ENCODE peak calls at places on chromosomes 2 and 18, in four cellular contexts. M is K562, A is lung, Q is chondrocyte. S is an unnamed sample.

GRCh38 chr2:150486539-150487484 is 655 bp downstream of the RND3 start:
- DNase-seq in M (no peak), Q (no peak), A (peak), S (peak)

GRCh38 chr2:40450066-40450841 is 1.6 kb downstream of the SLC8A1 start:
- DNase-seq in Q (no peak), A (no peak), M (no peak), S (no peak)

GRCh38 chr2:222835142-222835822 is 25.6 kb upstream of the ACSL3 start:
- DNase-seq in M (no peak), A (no peak), Q (no peak), S (no peak)

GRCh38 chr2:228841877-228842276 is 429.2 kb downstream of the PID1 start:
- DNase-seq in M (no peak), A (no peak), Q (no peak), S (no peak)

GRCh38 chr18:68397241-68398035 is 317.5 kb downstream of the TMX3 start:
- DNase-seq in Q (no peak), M (no peak), A (no peak), S (no peak)

GRCh38 chr2:32688511-32688910 is 60.7 kb downstream of the TTC27 start:
- DNase-seq in Q (no peak), M (no peak), A (no peak), S (no peak)

GRCh38 chr18:72674710-72675109 is 130.6 kb upstream of the CBLN2 start:
- DNase-seq in Q (no peak), A (no peak), M (no peak), S (no peak)

GRCh38 chr18:66553824-66554223 is 50.1 kb downstream of the CDH19 start:
- DNase-seq in Q (no peak), M (no peak), A (no peak), S (no peak)

GRCh38 chr2:38187416-38188127 is 111.6 kb upstream of the CYP1B1 start:
- DNase-seq in M (no peak), A (peak), Q (no peak), S (no peak)

GRCh38 chr2:42189235-42189566 is 20.0 kb downstream of the EML4 start:
- DNase-seq in Q (no peak), A (no peak), M (no peak), S (no peak)

GRCh38 chr2:54519841-54520459 is 63.8 kb downstream of the SPTBN1 start:
- DNase-seq in M (no peak), Q (no peak), A (no peak), S (no peak)

GRCh38 chr2:54522624-54523281 is 66.6 kb downstream of the SPTBN1 start:
- DNase-seq in Q (no peak), M (peak), A (peak), S (no peak)

GRCh38 chr2:54518430-54518829 is 62.3 kb downstream of the SPTBN1 start:
- DNase-seq in M (no peak), A (no peak), Q (no peak), S (no peak)

GRCh38 chr2:54523336-54523959 is 67.3 kb downstream of the SPTBN1 start:
- DNase-seq in M (no peak), Q (no peak), A (no peak), S (no peak)

DNA sequence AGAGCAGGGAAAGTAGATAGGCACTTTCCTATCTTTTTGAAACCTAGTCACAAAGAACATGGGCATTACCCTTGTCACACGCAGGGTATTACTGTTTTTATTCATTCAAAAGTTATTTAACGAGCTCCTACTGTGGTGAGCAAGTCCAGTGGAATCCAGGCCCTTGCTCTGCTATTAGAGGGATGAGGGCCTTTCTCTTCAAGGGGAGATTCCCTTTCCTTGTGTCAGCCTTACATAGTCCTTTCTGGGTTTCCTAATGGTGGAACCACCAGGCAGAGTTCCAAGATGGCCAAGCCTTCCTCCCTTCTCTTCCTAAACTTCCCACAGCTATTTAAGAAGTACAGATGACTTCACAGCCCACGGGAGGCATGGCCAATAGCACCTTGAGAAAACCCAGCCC is 64.6 kb downstream of the SPTBN1 start:
- DNase-seq in M (no peak), Q (no peak), A (no peak), S (no peak)
- TF ChIP-seq CTCF in M (no peak), Q (no peak), A (no peak), S (no peak)

GRCh38 chr2:287471-287885 is 413 bp downstream of the ALKAL2 start:
- DNase-seq in Q (no peak), M (no peak), A (no peak), S (peak)

GRCh38 chr2:289362-290089 is 1.6 kb upstream of the ALKAL2 start:
- DNase-seq in M (peak), A (no peak), Q (no peak), S (peak)

GRCh38 chr2:288002-288742 is at the start of gene ALKAL2:
- DNase-seq in Q (no peak), A (no peak), M (no peak), S (no peak)

GRCh38 chr2:288743-289361 is 961 bp upstream of the ALKAL2 start:
- DNase-seq in M (no peak), Q (no peak), A (no peak), S (no peak)

GRCh38 chr2:290090-290722 is 2.3 kb upstream of the ALKAL2 start:
- DNase-seq in M (peak), A (peak), Q (no peak), S (no peak)
- TF ChIP-seq CTCF in M (peak), A (peak), Q (peak), S (no peak)

GRCh38 chr2:16321872-16322271 is 343.8 kb downstream of the CYRIA start:
- DNase-seq in A (no peak), M (peak), Q (no peak), S (no peak)
- TF ChIP-seq CTCF in A (no peak), M (no peak), Q (no peak), S (no peak)

GRCh38 chr2:112869258-112869842 is 32.8 kb upstream of the IL1B start:
- DNase-seq in M (peak), Q (no peak), A (peak), S (peak)

GRCh38 chr2:112867701-112868631 is 31.4 kb upstream of the IL1B start:
- DNase-seq in M (no peak), A (no peak), Q (no peak), S (no peak)

GRCh38 chr2:112870851-112871830 is 34.6 kb upstream of the IL1B start:
- DNase-seq in A (no peak), Q (no peak), M (no peak), S (no peak)

GRCh38 chr2:112864072-112864471 is 27.5 kb upstream of the IL1B start:
- DNase-seq in M (no peak), Q (no peak), A (no peak), S (no peak)

GRCh38 chr2:112866128-112866835 is 29.7 kb upstream of the IL1B start:
- DNase-seq in A (no peak), M (no peak), Q (no peak), S (no peak)
- TF ChIP-seq CTCF in A (no peak), M (no peak), Q (no peak), S (no peak)

DNA sequence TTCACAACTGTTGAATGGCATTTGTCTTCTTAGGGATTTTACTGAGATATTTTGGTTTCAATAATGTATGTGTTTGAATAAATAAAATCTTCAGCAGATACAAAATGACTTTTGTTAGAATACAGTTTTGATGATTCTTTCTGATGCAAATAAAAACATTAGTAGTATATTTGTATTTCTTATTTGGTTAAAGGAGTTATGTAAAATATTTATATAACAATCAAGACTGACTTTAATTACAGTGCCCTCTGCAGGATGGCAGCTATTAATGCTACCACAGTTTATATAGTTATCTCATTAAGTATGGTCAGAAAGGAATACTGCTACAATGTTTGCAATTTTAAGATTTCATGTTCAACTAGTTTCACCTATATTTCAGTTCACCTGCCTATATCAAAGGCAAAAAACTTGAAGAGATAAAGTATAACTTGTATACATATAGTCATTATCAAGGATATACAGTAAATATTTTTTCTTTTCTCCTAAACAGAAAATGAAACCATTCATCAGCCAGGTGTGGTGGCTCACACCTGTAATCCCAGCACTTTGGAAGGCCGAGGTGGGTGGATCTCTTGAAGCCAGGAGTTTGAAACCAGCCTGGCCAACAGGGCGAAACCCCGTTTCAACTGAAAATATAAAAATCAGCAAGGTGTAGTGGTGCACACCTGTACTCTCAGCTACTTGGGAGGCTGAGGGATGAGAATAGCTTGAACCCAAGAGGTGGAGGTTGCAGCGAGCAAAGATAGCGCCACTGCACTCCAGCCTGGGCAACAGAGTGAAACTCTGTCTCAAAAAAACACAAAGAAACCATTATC is 19.8 kb downstream of the ARL5A start:
- DNase-seq in A (no peak), Q (no peak), M (no peak), S (no peak)
- TF ChIP-seq CTCF in A (peak), Q (peak), M (no peak), S (peak)

DNA sequence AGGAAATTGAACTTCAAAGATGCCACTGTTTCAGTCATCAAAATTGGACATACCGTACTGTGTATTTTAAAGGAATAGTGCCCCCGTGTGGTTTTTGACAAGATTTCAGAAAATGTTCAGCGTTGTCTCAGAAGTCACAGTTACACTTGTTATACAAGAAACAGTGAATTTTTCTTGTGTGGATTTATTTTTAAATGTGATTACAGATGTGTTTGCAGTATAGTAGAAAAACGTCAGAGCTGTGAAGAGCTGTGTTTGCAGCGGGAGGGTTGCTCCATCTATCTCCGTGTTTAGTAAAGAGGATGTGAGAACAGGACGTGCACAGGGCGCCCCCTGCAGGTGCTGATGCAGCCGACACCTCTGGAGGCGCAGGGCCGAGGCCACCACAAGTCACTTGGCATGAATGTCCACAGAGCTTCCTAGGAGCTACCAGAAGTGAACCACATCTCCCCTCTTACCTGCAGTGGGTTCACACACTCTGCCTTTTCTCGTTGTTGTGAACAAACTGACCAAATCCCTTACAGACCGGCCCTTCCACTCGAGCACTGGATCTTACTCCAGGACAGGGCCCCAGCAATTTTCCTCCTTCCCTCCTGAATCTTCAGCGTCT is 73.1 kb downstream of the CACNB4 start:
- DNase-seq in A (peak), M (peak), Q (no peak), S (peak)
- TF ChIP-seq CTCF in A (peak), M (peak), Q (peak), S (peak)

GRCh38 chr2:20226152-20226545 is 1.2 kb upstream of the SDC1 start:
- DNase-seq in M (no peak), Q (peak), A (no peak), S (no peak)

GRCh38 chr2:20223345-20224190 is 1.4 kb downstream of the SDC1 start:
- DNase-seq in M (no peak), Q (peak), A (no peak), S (no peak)

GRCh38 chr2:20224716-20225293 is at the start of gene SDC1:
- DNase-seq in Q (peak), M (peak), A (peak), S (peak)

GRCh38 chr2:20224191-20224715 is 677 bp downstream of the SDC1 start:
- DNase-seq in A (no peak), M (no peak), Q (no peak), S (no peak)

DNA sequence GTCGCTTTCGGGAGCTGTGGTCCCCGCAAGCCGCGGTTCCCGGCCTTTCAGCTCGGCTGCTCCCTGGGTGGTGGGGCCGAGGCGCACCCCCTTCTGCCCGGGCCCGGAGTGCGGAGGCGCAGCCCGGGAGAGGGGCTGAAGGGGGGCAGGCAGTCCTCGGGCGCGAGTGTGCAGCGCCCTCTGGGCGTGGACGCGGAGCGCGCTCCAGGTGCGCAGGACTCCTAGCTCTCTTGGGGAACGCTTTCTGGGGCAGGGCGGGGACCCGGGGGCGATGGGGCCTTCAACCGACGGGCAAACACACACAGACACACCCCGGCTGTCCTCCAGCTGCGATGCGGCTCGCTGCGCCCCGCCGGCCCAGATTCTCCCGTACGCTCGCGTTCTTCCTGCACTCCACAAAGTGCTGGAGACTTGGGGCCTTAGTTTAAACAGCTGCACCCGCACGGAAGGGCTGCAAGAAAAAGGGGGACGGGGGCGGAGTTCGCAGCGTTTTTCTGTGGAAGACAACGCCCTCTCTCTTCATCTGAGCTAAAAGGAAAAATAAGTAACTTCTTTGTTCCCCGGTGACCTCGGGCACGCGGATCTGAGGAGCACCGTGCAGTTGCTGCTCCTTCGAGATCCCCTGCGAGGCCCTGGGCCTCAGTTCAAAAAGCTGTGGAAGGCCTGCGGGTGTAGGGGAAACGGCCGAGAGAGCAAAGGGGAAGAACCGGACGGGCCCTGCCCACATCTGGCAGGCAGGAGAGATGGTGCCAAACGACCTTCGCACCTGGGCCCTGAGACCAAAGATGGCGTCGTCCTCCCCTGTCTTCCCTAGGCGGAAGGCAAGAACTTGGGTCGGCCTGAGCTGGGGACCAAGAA is 593 bp upstream of the SDC1 start:
- DNase-seq in A (peak), M (peak), Q (peak), S (peak)
- TF ChIP-seq CTCF in A (peak), M (peak), Q (peak), S (no peak)

DNA sequence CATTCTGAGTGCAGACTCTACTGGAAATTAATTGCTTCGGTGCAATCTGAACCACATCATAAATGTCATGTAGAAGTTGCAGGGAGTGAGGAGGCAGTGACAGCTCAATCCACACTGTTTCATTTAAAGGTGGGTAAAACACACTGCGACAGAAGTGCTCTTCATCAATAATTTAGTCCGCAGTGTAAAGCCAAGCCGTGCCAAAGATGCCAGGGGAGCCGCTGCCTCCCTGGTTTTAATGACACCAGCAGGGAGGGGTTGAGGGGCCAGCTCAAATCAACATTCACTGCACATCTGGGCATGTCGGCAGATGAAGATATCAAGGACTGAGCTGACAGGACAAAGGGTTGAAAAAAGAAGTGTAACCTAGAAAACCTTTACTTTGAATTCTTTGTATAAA is 305.7 kb upstream of the VRK2 start:
- DNase-seq in M (no peak), Q (no peak), A (no peak), S (no peak)
- TF ChIP-seq CTCF in M (no peak), Q (no peak), A (no peak), S (no peak)

S was measured in mesothelial cell of epicardium.